ENCODE peak calls at places on chromosomes 11 and 22, in seven cellular contexts. S, Y, K, E, D, X and W are unnamed samples.

GRCh38 chr11:72433455-72434061 is 773 bp downstream of the CLPB start:
- DNase-seq in E (peak), S (no peak), Y (no peak), D (no peak), K (peak), X (no peak), W (peak)

GRCh38 chr11:17683378-17684161 is 35.8 kb upstream of the MYOD1 start:
- DNase-seq in K (no peak), E (no peak), X (no peak), Y (no peak), D (no peak), S (no peak), W (no peak)

GRCh38 chr11:77332259-77332658 is 30.8 kb upstream of the GDPD4 start:
- DNase-seq in D (no peak), Y (no peak), K (no peak), S (no peak), E (no peak), X (no peak), W (no peak)

GRCh38 chr11:30855383-30856006 is 269.3 kb upstream of the MPPED2 start:
- DNase-seq in S (no peak), X (no peak), D (no peak), Y (no peak), E (no peak), K (no peak), W (no peak)

GRCh38 chr11:10497371-10498021 is 42.4 kb downstream of the AMPD3 start:
- DNase-seq in K (no peak), D (peak), E (no peak), S (no peak), Y (no peak), X (no peak), W (no peak)

GRCh38 chr22:29144786-29145160 is 60.9 kb upstream of the EMID1 start:
- DNase-seq in K (no peak), E (no peak), D (peak), S (no peak), X (no peak), Y (no peak), W (no peak)

GRCh38 chr11:106996691-106997090 is 21.6 kb downstream of the GUCY1A2 start:
- DNase-seq in X (no peak), K (no peak), E (no peak), S (no peak), Y (no peak), D (no peak), W (no peak)

GRCh38 chr11:97502201-97502600 is 1112.4 kb downstream of the JRKL start:
- DNase-seq in S (no peak), K (no peak), D (no peak), E (no peak), X (no peak), Y (no peak), W (no peak)

GRCh38 chr11:86980397-86980796 is 25.2 kb upstream of the FZD4 start:
- DNase-seq in Y (no peak), S (no peak), X (no peak), K (no peak), E (no peak), D (no peak), W (no peak)

GRCh38 chr11:120547301-120547700 is 35.8 kb downstream of the GRIK4 start:
- DNase-seq in K (no peak), X (no peak), D (no peak), E (no peak), Y (no peak), S (no peak), W (no peak)

GRCh38 chr11:1194231-1194976 is 28.5 kb upstream of the MUC5B start:
- DNase-seq in D (no peak), X (no peak), Y (no peak), K (no peak), E (no peak), S (no peak), W (peak)

GRCh38 chr11:129766858-129767604 is 48.6 kb upstream of the TMEM45B start:
- DNase-seq in E (no peak), Y (no peak), X (peak), K (peak), S (no peak), D (peak), W (no peak)

GRCh38 chr11:76408171-76408965 is 27.2 kb downstream of the GVQW3 start:
- DNase-seq in S (no peak), D (peak), K (no peak), Y (no peak), X (no peak), E (no peak), W (no peak)

GRCh38 chr22:47329727-47330653 is 567.5 kb downstream of the TBC1D22A start:
- DNase-seq in X (no peak), K (no peak), S (no peak), D (no peak), Y (no peak), E (no peak), W (no peak)

GRCh38 chr22:27438271-27438980 is 363.1 kb downstream of the MN1 start:
- DNase-seq in X (no peak), S (no peak), Y (no peak), D (peak), K (peak), E (no peak), W (no peak)

GRCh38 chr11:2860636-2861035 is 24.9 kb downstream of the CDKN1C start:
- DNase-seq in E (no peak), S (no peak), K (peak), X (no peak), Y (no peak), D (no peak), W (no peak)

GRCh38 chr11:64321026-64321425 is 3.1 kb downstream of the PRDX5 start:
- DNase-seq in X (no peak), D (no peak), Y (no peak), E (no peak), S (no peak), K (no peak), W (no peak)

GRCh38 chr22:28843633-28844032 is 39.7 kb upstream of the ZNRF3 start:
- DNase-seq in Y (no peak), E (no peak), K (no peak), X (no peak), D (no peak), S (no peak), W (no peak)

GRCh38 chr22:40719599-40719998 is 40.3 kb downstream of the MCHR1 start:
- DNase-seq in Y (no peak), X (no peak), D (no peak), S (no peak), K (no peak), E (no peak), W (no peak)

GRCh38 chr11:7577883-7578242 is 64.1 kb downstream of the PPFIBP2 start:
- DNase-seq in D (no peak), S (no peak), K (no peak), X (no peak), E (no peak), Y (no peak), W (no peak)

GRCh38 chr22:39511226-39511625 is 9.1 kb upstream of the ATF4 start:
- DNase-seq in Y (no peak), X (no peak), S (no peak), E (no peak), K (no peak), D (no peak), W (no peak)

GRCh38 chr11:65251476-65251875 is 10.3 kb upstream of the POLA2 start:
- DNase-seq in X (no peak), K (no peak), D (no peak), Y (no peak), S (no peak), E (no peak), W (no peak)

GRCh38 chr22:40325315-40325714 is 21.0 kb upstream of the ADSL start:
- DNase-seq in K (no peak), S (no peak), D (no peak), X (peak), E (no peak), Y (no peak), W (no peak)

GRCh38 chr11:2101171-2101675 is 38.0 kb downstream of the IGF2 start:
- DNase-seq in D (no peak), Y (no peak), S (no peak), K (no peak), X (no peak), E (no peak), W (no peak)

GRCh38 chr11:120425527-120425926 is 86.0 kb upstream of the GRIK4 start:
- DNase-seq in S (no peak), X (no peak), K (no peak), Y (no peak), E (no peak), D (no peak), W (no peak)

GRCh38 chr11:76744186-76745058 is 38.7 kb upstream of the TSKU start:
- DNase-seq in Y (no peak), K (no peak), X (no peak), D (no peak), S (no peak), E (no peak), W (no peak)

GRCh38 chr11:103536335-103536722 is 427.1 kb downstream of the DYNC2H1 start:
- DNase-seq in X (no peak), S (no peak), Y (no peak), E (no peak), D (no peak), K (no peak), W (no peak)

GRCh38 chr11:86014221-86014620 is 54.7 kb downstream of the PICALM start:
- DNase-seq in Y (no peak), S (no peak), D (no peak), E (no peak), K (no peak), X (no peak), W (no peak)

GRCh38 chr11:115287266-115287665 is 216.9 kb downstream of the CADM1 start:
- DNase-seq in Y (no peak), S (no peak), D (no peak), X (no peak), E (no peak), K (no peak), W (no peak)

GRCh38 chr11:60251485-60252207 is 8.7 kb upstream of the MS4A4E start:
- DNase-seq in D (peak), E (no peak), Y (no peak), K (no peak), X (no peak), S (no peak), W (no peak)